ENCODE peak calls at places on chromosomes 7 and 10, in ten cellular contexts. One of them, this sample, is unnamed.

GRCh38 chr7:83550100-83550499 is 98.8 kb downstream of the SEMA3E start:
- DNase-seq in cardiac muscle cell: peak
- DNase-seq in neural progenitor cell: no peak
- DNase-seq in tibial nerve: no peak
- DNase-seq in stomach: no peak
- DNase-seq in fibroblast of villous mesenchyme: peak
- DNase-seq in PC-3: no peak
- DNase-seq in fibroblast of the aortic adventitia: peak
- DNase-seq in astrocyte of the cerebellum: no peak
- DNase-seq in GM12865: no peak
- DNase-seq in this sample: no peak

GRCh38 chr10:25047902-25048301 is 31.5 kb downstream of the THNSL1 start:
- DNase-seq in cardiac muscle cell: peak
- DNase-seq in neural progenitor cell: no peak
- DNase-seq in tibial nerve: no peak
- DNase-seq in stomach: no peak
- DNase-seq in fibroblast of villous mesenchyme: peak
- DNase-seq in PC-3: peak
- DNase-seq in fibroblast of the aortic adventitia: peak
- DNase-seq in astrocyte of the cerebellum: peak
- DNase-seq in GM12865: no peak
- DNase-seq in this sample: no peak

GRCh38 chr10:89738551-89739209 is 37.3 kb downstream of the KIF20B start:
- DNase-seq in cardiac muscle cell: no peak
- DNase-seq in neural progenitor cell: no peak
- DNase-seq in tibial nerve: no peak
- DNase-seq in stomach: no peak
- DNase-seq in fibroblast of villous mesenchyme: no peak
- DNase-seq in PC-3: no peak
- DNase-seq in fibroblast of the aortic adventitia: no peak
- DNase-seq in astrocyte of the cerebellum: no peak
- DNase-seq in GM12865: peak
- DNase-seq in this sample: no peak

GRCh38 chr10:75919913-75920312 is 488.5 kb downstream of the LRMDA start:
- DNase-seq in cardiac muscle cell: no peak
- DNase-seq in neural progenitor cell: no peak
- DNase-seq in tibial nerve: no peak
- DNase-seq in stomach: no peak
- DNase-seq in fibroblast of villous mesenchyme: no peak
- DNase-seq in PC-3: no peak
- DNase-seq in fibroblast of the aortic adventitia: no peak
- DNase-seq in astrocyte of the cerebellum: no peak
- DNase-seq in GM12865: no peak
- DNase-seq in this sample: no peak

GRCh38 chr7:24531255-24531654 is 42.0 kb upstream of the PALS2 start:
- DNase-seq in cardiac muscle cell: no peak
- DNase-seq in neural progenitor cell: no peak
- DNase-seq in tibial nerve: no peak
- DNase-seq in stomach: no peak
- DNase-seq in fibroblast of villous mesenchyme: no peak
- DNase-seq in PC-3: no peak
- DNase-seq in fibroblast of the aortic adventitia: no peak
- DNase-seq in astrocyte of the cerebellum: no peak
- DNase-seq in GM12865: no peak
- DNase-seq in this sample: no peak

GRCh38 chr7:87414400-87415188 is 60.9 kb downstream of the ABCB4 start:
- DNase-seq in cardiac muscle cell: no peak
- DNase-seq in neural progenitor cell: no peak
- DNase-seq in tibial nerve: no peak
- DNase-seq in stomach: no peak
- DNase-seq in fibroblast of villous mesenchyme: peak
- DNase-seq in PC-3: peak
- DNase-seq in fibroblast of the aortic adventitia: peak
- DNase-seq in astrocyte of the cerebellum: no peak
- DNase-seq in GM12865: no peak
- DNase-seq in this sample: peak

GRCh38 chr10:24254180-24254579 is 45.2 kb downstream of the KIAA1217 start:
- DNase-seq in cardiac muscle cell: peak
- DNase-seq in neural progenitor cell: no peak
- DNase-seq in tibial nerve: no peak
- DNase-seq in stomach: no peak
- DNase-seq in fibroblast of villous mesenchyme: no peak
- DNase-seq in PC-3: peak
- DNase-seq in fibroblast of the aortic adventitia: peak
- DNase-seq in astrocyte of the cerebellum: peak
- DNase-seq in GM12865: no peak
- DNase-seq in this sample: no peak

GRCh38 chr10:16816830-16817124 is 447 bp downstream of the RSU1 start:
- DNase-seq in cardiac muscle cell: no peak
- DNase-seq in neural progenitor cell: peak
- DNase-seq in tibial nerve: no peak
- DNase-seq in stomach: no peak
- DNase-seq in fibroblast of villous mesenchyme: no peak
- DNase-seq in PC-3: no peak
- DNase-seq in fibroblast of the aortic adventitia: no peak
- DNase-seq in astrocyte of the cerebellum: no peak
- DNase-seq in GM12865: no peak
- DNase-seq in this sample: no peak

GRCh38 chr7:45690762-45691150 is 116.6 kb downstream of the ADCY1 start:
- DNase-seq in cardiac muscle cell: no peak
- DNase-seq in neural progenitor cell: no peak
- DNase-seq in tibial nerve: no peak
- DNase-seq in stomach: peak
- DNase-seq in fibroblast of villous mesenchyme: no peak
- DNase-seq in PC-3: no peak
- DNase-seq in fibroblast of the aortic adventitia: no peak
- DNase-seq in astrocyte of the cerebellum: no peak
- DNase-seq in GM12865: no peak
- DNase-seq in this sample: no peak

GRCh38 chr7:107150375-107151073 is 18.3 kb upstream of the HBP1 start:
- DNase-seq in cardiac muscle cell: peak
- DNase-seq in neural progenitor cell: peak
- DNase-seq in tibial nerve: peak
- DNase-seq in stomach: peak
- DNase-seq in fibroblast of villous mesenchyme: peak
- DNase-seq in PC-3: peak
- DNase-seq in fibroblast of the aortic adventitia: peak
- DNase-seq in astrocyte of the cerebellum: peak
- DNase-seq in GM12865: peak
- DNase-seq in this sample: peak

GRCh38 chr7:107151538-107151937 is 17.3 kb upstream of the HBP1 start:
- DNase-seq in cardiac muscle cell: no peak
- DNase-seq in neural progenitor cell: no peak
- DNase-seq in tibial nerve: no peak
- DNase-seq in stomach: no peak
- DNase-seq in fibroblast of villous mesenchyme: no peak
- DNase-seq in PC-3: no peak
- DNase-seq in fibroblast of the aortic adventitia: no peak
- DNase-seq in astrocyte of the cerebellum: no peak
- DNase-seq in GM12865: no peak
- DNase-seq in this sample: no peak

GRCh38 chr7:107149863-107150262 is 18.9 kb upstream of the HBP1 start:
- DNase-seq in cardiac muscle cell: no peak
- DNase-seq in neural progenitor cell: no peak
- DNase-seq in tibial nerve: no peak
- DNase-seq in stomach: no peak
- DNase-seq in fibroblast of villous mesenchyme: no peak
- DNase-seq in PC-3: no peak
- DNase-seq in fibroblast of the aortic adventitia: no peak
- DNase-seq in astrocyte of the cerebellum: no peak
- DNase-seq in GM12865: no peak
- DNase-seq in this sample: no peak

GRCh38 chr7:107154826-107155225 is 14.0 kb upstream of the HBP1 start:
- DNase-seq in cardiac muscle cell: no peak
- DNase-seq in neural progenitor cell: no peak
- DNase-seq in tibial nerve: no peak
- DNase-seq in stomach: no peak
- DNase-seq in fibroblast of villous mesenchyme: no peak
- DNase-seq in PC-3: no peak
- DNase-seq in fibroblast of the aortic adventitia: no peak
- DNase-seq in astrocyte of the cerebellum: no peak
- DNase-seq in GM12865: no peak
- DNase-seq in this sample: no peak

DNA sequence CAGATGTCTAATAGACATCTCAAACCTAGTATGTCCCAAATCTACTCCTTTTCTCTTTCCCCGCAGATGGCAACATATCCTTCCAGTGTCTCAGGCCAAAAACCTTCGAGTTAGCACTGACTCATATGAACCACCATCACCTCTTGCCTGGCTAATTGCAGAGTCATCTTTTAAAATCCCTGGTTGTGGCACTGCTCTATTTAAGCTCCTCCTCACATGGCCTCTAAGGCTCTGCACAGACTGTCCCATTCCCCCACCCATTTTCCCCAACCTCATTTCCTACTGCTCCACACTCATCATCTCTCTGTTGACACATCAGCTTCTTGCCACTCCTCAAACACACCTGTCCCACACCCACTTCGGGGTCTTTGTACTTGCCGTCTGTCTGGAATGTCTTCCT is 16.8 kb upstream of the HBP1 start:
- DNase-seq in cardiac muscle cell: peak
- DNase-seq in neural progenitor cell: no peak
- DNase-seq in tibial nerve: no peak
- DNase-seq in stomach: no peak
- DNase-seq in fibroblast of villous mesenchyme: peak
- DNase-seq in PC-3: peak
- DNase-seq in fibroblast of the aortic adventitia: peak
- DNase-seq in astrocyte of the cerebellum: no peak
- DNase-seq in GM12865: no peak
- DNase-seq in this sample: no peak
- TF ChIP-seq CTCF in cardiac muscle cell: no peak
- TF ChIP-seq CTCF in neural progenitor cell: no peak
- TF ChIP-seq CTCF in tibial nerve: no peak
- TF ChIP-seq CTCF in stomach: no peak
- TF ChIP-seq CTCF in fibroblast of villous mesenchyme: no peak
- TF ChIP-seq CTCF in PC-3: no peak
- TF ChIP-seq CTCF in fibroblast of the aortic adventitia: no peak
- TF ChIP-seq CTCF in astrocyte of the cerebellum: no peak
- TF ChIP-seq CTCF in GM12865: no peak
- TF ChIP-seq CTCF in this sample: no peak

GRCh38 chr10:74743401-74743800 is 83.0 kb upstream of the KAT6B start:
- DNase-seq in cardiac muscle cell: no peak
- DNase-seq in neural progenitor cell: no peak
- DNase-seq in tibial nerve: no peak
- DNase-seq in stomach: no peak
- DNase-seq in fibroblast of villous mesenchyme: no peak
- DNase-seq in PC-3: peak
- DNase-seq in fibroblast of the aortic adventitia: no peak
- DNase-seq in astrocyte of the cerebellum: no peak
- DNase-seq in GM12865: no peak
- DNase-seq in this sample: no peak

GRCh38 chr10:74738543-74738942 is 87.9 kb upstream of the KAT6B start:
- DNase-seq in cardiac muscle cell: peak
- DNase-seq in neural progenitor cell: no peak
- DNase-seq in tibial nerve: no peak
- DNase-seq in stomach: no peak
- DNase-seq in fibroblast of villous mesenchyme: no peak
- DNase-seq in PC-3: no peak
- DNase-seq in fibroblast of the aortic adventitia: no peak
- DNase-seq in astrocyte of the cerebellum: no peak
- DNase-seq in GM12865: peak
- DNase-seq in this sample: no peak

GRCh38 chr10:74738052-74738451 is 88.3 kb upstream of the KAT6B start:
- DNase-seq in cardiac muscle cell: peak
- DNase-seq in neural progenitor cell: no peak
- DNase-seq in tibial nerve: no peak
- DNase-seq in stomach: no peak
- DNase-seq in fibroblast of villous mesenchyme: peak
- DNase-seq in PC-3: peak
- DNase-seq in fibroblast of the aortic adventitia: no peak
- DNase-seq in astrocyte of the cerebellum: no peak
- DNase-seq in GM12865: peak
- DNase-seq in this sample: no peak

GRCh38 chr10:74736029-74736428 is 90.4 kb upstream of the KAT6B start:
- DNase-seq in cardiac muscle cell: no peak
- DNase-seq in neural progenitor cell: no peak
- DNase-seq in tibial nerve: no peak
- DNase-seq in stomach: no peak
- DNase-seq in fibroblast of villous mesenchyme: no peak
- DNase-seq in PC-3: no peak
- DNase-seq in fibroblast of the aortic adventitia: no peak
- DNase-seq in astrocyte of the cerebellum: no peak
- DNase-seq in GM12865: no peak
- DNase-seq in this sample: no peak

GRCh38 chr10:74738985-74739567 is 87.3 kb upstream of the KAT6B start:
- DNase-seq in cardiac muscle cell: peak
- DNase-seq in neural progenitor cell: no peak
- DNase-seq in tibial nerve: no peak
- DNase-seq in stomach: no peak
- DNase-seq in fibroblast of villous mesenchyme: peak
- DNase-seq in PC-3: peak
- DNase-seq in fibroblast of the aortic adventitia: peak
- DNase-seq in astrocyte of the cerebellum: no peak
- DNase-seq in GM12865: peak
- DNase-seq in this sample: peak
- H3K4me3 ChIP-seq in cardiac muscle cell: no peak
- H3K4me3 ChIP-seq in neural progenitor cell: no peak
- H3K4me3 ChIP-seq in tibial nerve: no peak
- H3K4me3 ChIP-seq in stomach: no peak
- H3K4me3 ChIP-seq in fibroblast of villous mesenchyme: no peak
- H3K4me3 ChIP-seq in PC-3: no peak
- H3K4me3 ChIP-seq in fibroblast of the aortic adventitia: no peak
- H3K4me3 ChIP-seq in astrocyte of the cerebellum: no peak
- H3K4me3 ChIP-seq in GM12865: peak
- H3K4me3 ChIP-seq in this sample: no peak

DNA sequence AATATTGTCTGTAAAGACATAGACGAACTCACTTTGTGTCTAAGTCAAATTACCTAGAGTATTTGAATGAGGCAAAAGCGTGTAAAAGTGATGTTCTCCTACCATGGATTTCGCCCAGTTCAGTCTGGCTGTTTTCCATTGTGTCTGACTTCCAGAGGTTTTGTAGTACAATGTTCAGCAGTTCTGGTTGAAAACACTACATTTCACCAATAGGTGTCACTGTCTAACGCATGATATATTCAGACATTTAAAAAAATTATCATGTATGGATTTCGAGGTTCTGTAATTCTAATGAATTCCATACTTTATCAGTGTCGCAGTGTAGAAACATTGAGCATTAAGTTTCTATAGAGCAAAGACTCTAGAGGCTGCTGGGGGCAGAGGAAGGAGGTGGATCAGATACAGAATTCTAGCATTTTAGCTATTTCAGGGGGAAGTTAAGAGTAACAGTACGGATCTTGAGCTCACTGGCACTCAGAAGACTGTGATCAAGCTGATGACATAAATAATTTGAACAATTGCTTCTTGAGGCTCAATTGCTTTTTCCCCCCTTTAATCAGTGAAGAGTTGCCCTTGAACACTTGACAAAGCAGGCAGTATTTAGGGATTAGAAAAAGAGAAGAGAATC is 196.9 kb upstream of the RHOBTB1 start:
- DNase-seq in cardiac muscle cell: peak
- DNase-seq in neural progenitor cell: peak
- DNase-seq in tibial nerve: no peak
- DNase-seq in stomach: peak
- DNase-seq in fibroblast of villous mesenchyme: peak
- DNase-seq in PC-3: peak
- DNase-seq in fibroblast of the aortic adventitia: peak
- DNase-seq in astrocyte of the cerebellum: peak
- DNase-seq in GM12865: peak
- DNase-seq in this sample: peak
- TF ChIP-seq CTCF in cardiac muscle cell: peak
- TF ChIP-seq CTCF in neural progenitor cell: peak
- TF ChIP-seq CTCF in tibial nerve: peak
- TF ChIP-seq CTCF in stomach: no peak
- TF ChIP-seq CTCF in fibroblast of villous mesenchyme: peak
- TF ChIP-seq CTCF in PC-3: peak
- TF ChIP-seq CTCF in fibroblast of the aortic adventitia: peak
- TF ChIP-seq CTCF in astrocyte of the cerebellum: peak
- TF ChIP-seq CTCF in GM12865: peak
- TF ChIP-seq CTCF in this sample: no peak

GRCh38 chr7:116630357-116630756 is 41.6 kb upstream of the MET start:
- DNase-seq in cardiac muscle cell: no peak
- DNase-seq in neural progenitor cell: no peak
- DNase-seq in tibial nerve: no peak
- DNase-seq in stomach: no peak
- DNase-seq in fibroblast of villous mesenchyme: no peak
- DNase-seq in PC-3: no peak
- DNase-seq in fibroblast of the aortic adventitia: no peak
- DNase-seq in astrocyte of the cerebellum: no peak
- DNase-seq in GM12865: peak
- DNase-seq in this sample: no peak
- H3K4me3 ChIP-seq in cardiac muscle cell: no peak
- H3K4me3 ChIP-seq in neural progenitor cell: no peak
- H3K4me3 ChIP-seq in tibial nerve: no peak
- H3K4me3 ChIP-seq in stomach: no peak
- H3K4me3 ChIP-seq in fibroblast of villous mesenchyme: no peak
- H3K4me3 ChIP-seq in PC-3: no peak
- H3K4me3 ChIP-seq in fibroblast of the aortic adventitia: no peak
- H3K4me3 ChIP-seq in astrocyte of the cerebellum: no peak
- H3K4me3 ChIP-seq in GM12865: peak
- H3K4me3 ChIP-seq in this sample: no peak

This sample was measured in thyroid gland.